ENCODE peak calls at places on chromosomes 6 and 20, in seven cellular contexts. J is psoas muscle, D is uterus, R is cardiac muscle cell, H is H9, F is astrocyte, M is fibroblast of lung. I is an unnamed sample.

GRCh38 chr6:26249959-26250805 is 114.8 kb upstream of the BTN3A2 start:
- DNase-seq in J (peak; percentile 57), D (no peak), R (peak; percentile 73), H (peak; percentile 71), F (peak; percentile 74), M (peak; percentile 85), I (no peak)

GRCh38 chr6:89970609-89971337 is 76.5 kb downstream of the GJA10 start:
- DNase-seq in J (peak; percentile 54), D (no peak), R (peak; percentile 64), H (no peak), F (peak; percentile 48), M (peak; percentile 78), I (no peak)

GRCh38 chr6:83592770-83593394 is 80.5 kb downstream of the PRSS35 start:
- DNase-seq in J (no peak), D (no peak), R (peak; percentile 59), H (peak; percentile 45), F (no peak), M (peak; percentile 8), I (no peak)

GRCh38 chr6:134340574-134340973 is 22.7 kb upstream of the SGK1 start:
- DNase-seq in J (no peak), D (no peak), R (no peak), H (no peak), F (no peak), M (no peak), I (no peak)

GRCh38 chr20:20856956-20857355 is 144.5 kb upstream of the RALGAPA2 start:
- DNase-seq in J (no peak), D (no peak), R (no peak), H (no peak), F (no peak), M (no peak), I (no peak)

GRCh38 chr6:74166849-74167248 is 470.8 kb downstream of the CD109 start:
- DNase-seq in J (no peak), D (no peak), R (no peak), H (no peak), F (no peak), M (no peak), I (no peak)

GRCh38 chr20:51528263-51529026 is 14.1 kb downstream of the NFATC2 start:
- DNase-seq in J (no peak), D (no peak), R (no peak), H (no peak), F (no peak), M (no peak), I (no peak)

GRCh38 chr20:2385496-2385895 is 4.8 kb downstream of the TGM6 start:
- DNase-seq in J (no peak), D (no peak), R (no peak), H (no peak), F (no peak), M (no peak), I (no peak)

GRCh38 chr6:78835817-78836216 is 31.5 kb upstream of the IRAK1BP1 start:
- DNase-seq in J (no peak), D (no peak), R (no peak), H (no peak), F (no peak), M (no peak), I (no peak)

GRCh38 chr6:147448212-147448611 is 60.3 kb upstream of the SAMD5 start:
- DNase-seq in J (no peak), D (no peak), R (no peak), H (peak; percentile 99), F (no peak), M (no peak), I (no peak)

GRCh38 chr6:76703285-76703684 is 630.8 kb upstream of the IMPG1 start:
- DNase-seq in J (no peak), D (no peak), R (no peak), H (no peak), F (no peak), M (no peak), I (no peak)

GRCh38 chr20:57654363-57654997 is 34.3 kb upstream of the ZBP1 start:
- DNase-seq in J (peak; percentile 59), D (peak; percentile 67), R (peak; percentile 71), H (peak; percentile 76), F (peak; percentile 25), M (peak; percentile 66), I (peak; percentile 30)

GRCh38 chr6:56025785-56026184 is 150.4 kb upstream of the BMP5 start:
- DNase-seq in J (no peak), D (no peak), R (no peak), H (no peak), F (peak; percentile 68), M (no peak), I (no peak)

GRCh38 chr6:141029908-141030307 is 1102.8 kb upstream of the GJE1 start:
- DNase-seq in J (no peak), D (no peak), R (no peak), H (no peak), F (no peak), M (no peak), I (no peak)

GRCh38 chr6:34140075-34140474 is 5.8 kb downstream of the GRM4 start:
- DNase-seq in J (peak; percentile 12), D (no peak), R (no peak), H (no peak), F (no peak), M (no peak), I (no peak)
- H3K27me3 ChIP-seq in J (peaks cover 32% of the 10 kb centered on the region), D (peaks cover 16% of the 10 kb centered on the region), R (peaks cover 31% of the 10 kb centered on the region), H (no peaks in the 10 kb centered on the region), F (peaks cover 65% of the 10 kb centered on the region), M (peaks cover 55% of the 10 kb centered on the region), I (peaks cover 76% of the 10 kb centered on the region)

GRCh38 chr20:63492518-63492917 is 6.4 kb downstream of the EEF1A2 start:
- DNase-seq in J (no peak), D (no peak), R (no peak), H (no peak), F (no peak), M (no peak), I (no peak)

GRCh38 chr20:63491635-63492230 is 7.2 kb downstream of the EEF1A2 start:
- DNase-seq in J (no peak), D (no peak), R (no peak), H (no peak), F (no peak), M (no peak), I (no peak)

GRCh38 chr20:63490416-63490815 is 8.5 kb downstream of the EEF1A2 start:
- DNase-seq in J (peak; percentile 63), D (no peak), R (no peak), H (peak; percentile 20), F (no peak), M (no peak), I (no peak)

GRCh38 chr20:63492982-63493381 is 5.9 kb downstream of the EEF1A2 start:
- DNase-seq in J (no peak), D (no peak), R (no peak), H (no peak), F (no peak), M (no peak), I (no peak)

GRCh38 chr20:63491078-63491477 is 7.8 kb downstream of the EEF1A2 start:
- DNase-seq in J (peak; percentile 45), D (no peak), R (no peak), H (no peak), F (no peak), M (no peak), I (no peak)
- H3K27me3 ChIP-seq in J (no peaks in the 10 kb centered on the region), D (no peaks in the 10 kb centered on the region), R (no peaks in the 10 kb centered on the region), H (no peaks in the 10 kb centered on the region), F (peaks cover 4% of the 10 kb centered on the region), M (peaks cover 7% of the 10 kb centered on the region), I (peaks cover 27% of the 10 kb centered on the region)

GRCh38 chr20:62554898-62555641 is 79.3 kb upstream of the GATA5 start:
- DNase-seq in J (no peak), D (no peak), R (no peak), H (no peak), F (no peak), M (no peak), I (no peak)
- H3K27me3 ChIP-seq in J (no peaks in the 10 kb centered on the region), D (no peaks in the 10 kb centered on the region), R (no peaks in the 10 kb centered on the region), H (peaks cover 7% of the 10 kb centered on the region), F (peaks cover 26% of the 10 kb centered on the region), M (peaks cover 39% of the 10 kb centered on the region), I (peaks cover 53% of the 10 kb centered on the region)

GRCh38 chr20:6993526-6993925 is 226.0 kb downstream of the BMP2 start:
- DNase-seq in J (no peak), D (no peak), R (no peak), H (no peak), F (peak; percentile 27), M (no peak), I (no peak)
- H3K27me3 ChIP-seq in J (no peaks in the 10 kb centered on the region), D (no peaks in the 10 kb centered on the region), R (no peaks in the 10 kb centered on the region), H (no peaks in the 10 kb centered on the region), F (no peaks in the 10 kb centered on the region), M (no peaks in the 10 kb centered on the region), I (no peaks in the 10 kb centered on the region)

GRCh38 chr20:36311854-36312723 is 6.0 kb downstream of the DLGAP4 start:
- DNase-seq in J (peak; percentile 27), D (no peak), R (no peak), H (no peak), F (no peak), M (no peak), I (no peak)

GRCh38 chr20:36311141-36311853 is 5.2 kb downstream of the DLGAP4 start:
- DNase-seq in J (peak; percentile 23), D (no peak), R (no peak), H (no peak), F (no peak), M (peak; percentile 7), I (no peak)

GRCh38 chr20:36308986-36309385 is 2.8 kb downstream of the DLGAP4 start:
- DNase-seq in J (peak; percentile 16), D (no peak), R (no peak), H (no peak), F (no peak), M (no peak), I (no peak)

GRCh38 chr20:36309643-36310042 is 3.5 kb downstream of the DLGAP4 start:
- DNase-seq in J (peak; percentile 28), D (no peak), R (no peak), H (no peak), F (no peak), M (no peak), I (no peak)

GRCh38 chr20:36310215-36310981 is 4.3 kb downstream of the DLGAP4 start:
- DNase-seq in J (peak; percentile 20), D (no peak), R (no peak), H (no peak), F (no peak), M (no peak), I (no peak)
- H3K27me3 ChIP-seq in J (peaks cover 38% of the 10 kb centered on the region), D (peaks cover 8% of the 10 kb centered on the region), R (peaks cover 66% of the 10 kb centered on the region), H (peaks cover 2% of the 10 kb centered on the region), F (peaks cover 42% of the 10 kb centered on the region), M (peaks cover 25% of the 10 kb centered on the region), I (peaks cover 57% of the 10 kb centered on the region)

DNA sequence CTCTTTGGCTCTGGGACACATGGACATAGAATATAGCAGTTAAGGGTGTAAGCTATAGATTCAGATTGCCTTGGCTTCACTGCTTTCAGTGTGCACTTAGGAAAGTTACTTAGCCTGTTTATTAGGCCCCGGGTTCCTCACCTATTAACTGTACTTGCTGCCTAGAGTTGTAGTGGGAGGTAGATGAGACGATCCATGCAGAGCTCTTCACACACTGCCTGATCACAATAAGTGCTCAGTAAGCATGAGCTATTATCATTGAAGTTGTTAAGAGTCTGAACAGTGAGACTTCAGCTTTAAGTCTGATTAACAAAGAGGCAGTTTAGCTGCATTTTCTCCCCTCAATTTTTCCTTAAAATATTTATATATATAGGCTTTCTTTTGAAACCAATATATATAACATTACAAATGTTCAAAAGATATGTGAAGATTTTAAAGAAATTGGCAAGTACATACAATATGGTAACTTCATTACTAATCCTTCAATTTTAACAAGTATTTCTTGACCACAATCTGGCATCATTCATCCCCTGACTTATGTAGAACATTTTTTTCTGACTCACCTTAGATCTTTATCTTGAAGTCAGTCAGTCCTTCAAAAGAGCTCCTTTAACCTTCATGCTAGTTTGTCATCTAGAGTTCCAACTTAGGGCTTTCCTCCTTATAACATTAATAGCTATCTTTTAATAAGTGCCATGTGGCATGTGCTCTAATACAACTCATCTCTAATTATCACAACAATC is 20.5 kb upstream of the SUPT3H start:
- DNase-seq in J (no peak), D (no peak), R (no peak), H (no peak), F (peak; percentile 53), M (no peak), I (no peak)
- H3K27me3 ChIP-seq in J (peaks cover 3% of the 10 kb centered on the region), D (no peaks in the 10 kb centered on the region), R (no peaks in the 10 kb centered on the region), H (no peaks in the 10 kb centered on the region), F (no peaks in the 10 kb centered on the region), M (no peaks in the 10 kb centered on the region), I (no peaks in the 10 kb centered on the region)